ENCODE peak calls at places on chromosomes 16 and 17, in six cellular contexts. J is lung microvascular endothelial cell; I is stimulated activated CD8-positive, alpha-beta memory T cell treated with anti-CD3 and anti-CD28 coated beads, Interleukin-7, amount 100 ng/mL, for 1 hour; L is tibial nerve; Y is A549; H is transverse colon. D is an unnamed sample.

GRCh38 chr16:22770866-22771265 is 43.1 kb upstream of the HS3ST2 start:
- DNase-seq in J (no peak), I (no peak), L (no peak), Y (no peak), H (no peak), D (no peak)

GRCh38 chr16:72857841-72858594 is 189.9 kb downstream of the ZFHX3 start:
- DNase-seq in J (no peak), I (no peak), L (no peak), Y (no peak), H (no peak), D (no peak)

GRCh38 chr16:85615852-85616607 is 2.9 kb downstream of the GSE1 start:
- DNase-seq in J (peak), I (peak), L (peak), Y (peak), H (peak), D (peak)

GRCh38 chr16:12235110-12235509 is 258.6 kb downstream of the SNX29 start:
- DNase-seq in J (no peak), I (no peak), L (no peak), Y (no peak), H (no peak), D (no peak)

GRCh38 chr17:39820987-39821386 is 43.1 kb downstream of the IKZF3 start:
- DNase-seq in J (no peak), I (no peak), L (no peak), Y (no peak), H (no peak), D (no peak)

GRCh38 chr17:68803122-68803615 is 152.0 kb downstream of the ABCA8 start:
- DNase-seq in J (no peak), I (no peak), L (no peak), Y (no peak), H (no peak), D (no peak)

GRCh38 chr17:8223356-8224063 is 13.1 kb upstream of the AURKB start:
- DNase-seq in J (peak), I (no peak), L (peak), Y (peak), H (peak), D (peak)

GRCh38 chr17:2262146-2262587 is 41.4 kb downstream of the SMG6 start:
- DNase-seq in J (no peak), I (no peak), L (no peak), Y (no peak), H (no peak), D (no peak)

GRCh38 chr16:24775455-24775854 is 46.0 kb downstream of the TNRC6A start:
- DNase-seq in J (no peak), I (no peak), L (peak), Y (no peak), H (peak), D (no peak)

GRCh38 chr17:60947100-60947499 is 269.4 kb downstream of the BCAS3 start:
- DNase-seq in J (no peak), I (no peak), L (no peak), Y (no peak), H (no peak), D (no peak)

GRCh38 chr17:67657596-67657995 is 60.1 kb upstream of the NOL11 start:
- DNase-seq in J (no peak), I (no peak), L (no peak), Y (no peak), H (no peak), D (no peak)

GRCh38 chr16:78993342-78993741 is 607.2 kb downstream of the MAF start:
- DNase-seq in J (no peak), I (no peak), L (no peak), Y (no peak), H (no peak), D (no peak)

GRCh38 chr17:1469231-1469852 is 13.3 kb upstream of the CRK start:
- DNase-seq in J (no peak), I (no peak), L (no peak), Y (peak), H (no peak), D (no peak)

GRCh38 chr17:42266462-42266861 is 9.7 kb downstream of the STAT5B start:
- DNase-seq in J (no peak), I (no peak), L (no peak), Y (no peak), H (no peak), D (no peak)

GRCh38 chr16:19874816-19875546 is 9.7 kb downstream of the GPRC5B start:
- DNase-seq in J (no peak), I (no peak), L (no peak), Y (no peak), H (no peak), D (no peak)